ENCODE peak calls at places on chromosome 22, in ten cellular contexts. One of them, this sample, is unnamed.

GRCh38 chr22:28998681-28999080 is 63.0 kb downstream of the C22orf31 start:
- DNase-seq in brain microvascular endothelial cell: no peak
- DNase-seq in A673: no peak
- DNase-seq in AG09309: no peak
- DNase-seq in AG04450: no peak
- DNase-seq in GM23338: no peak
- DNase-seq in heart right ventricle: no peak
- DNase-seq in cardiac muscle cell: no peak
- DNase-seq in fibroblast of mammary gland: no peak
- DNase-seq in transverse colon: no peak
- DNase-seq in this sample: no peak

GRCh38 chr22:23431337-23432072 is 148.6 kb downstream of the IGLL1 start:
- DNase-seq in brain microvascular endothelial cell: peak
- DNase-seq in A673: peak
- DNase-seq in AG09309: no peak
- DNase-seq in AG04450: no peak
- DNase-seq in GM23338: no peak
- DNase-seq in heart right ventricle: no peak
- DNase-seq in cardiac muscle cell: peak
- DNase-seq in fibroblast of mammary gland: no peak
- DNase-seq in transverse colon: no peak
- DNase-seq in this sample: no peak

GRCh38 chr22:26336773-26337172 is 92.3 kb upstream of the ASPHD2 start:
- DNase-seq in brain microvascular endothelial cell: no peak
- DNase-seq in A673: no peak
- DNase-seq in AG09309: no peak
- DNase-seq in AG04450: no peak
- DNase-seq in GM23338: no peak
- DNase-seq in heart right ventricle: no peak
- DNase-seq in cardiac muscle cell: no peak
- DNase-seq in fibroblast of mammary gland: no peak
- DNase-seq in transverse colon: no peak
- DNase-seq in this sample: no peak

GRCh38 chr22:37412445-37413250 is 14.6 kb downstream of the ELFN2 start:
- DNase-seq in brain microvascular endothelial cell: no peak
- DNase-seq in A673: no peak
- DNase-seq in AG09309: no peak
- DNase-seq in AG04450: no peak
- DNase-seq in GM23338: no peak
- DNase-seq in heart right ventricle: no peak
- DNase-seq in cardiac muscle cell: no peak
- DNase-seq in fibroblast of mammary gland: no peak
- DNase-seq in transverse colon: no peak
- DNase-seq in this sample: no peak

GRCh38 chr22:22460060-22460459 is 48.5 kb downstream of the ZNF280B start:
- DNase-seq in brain microvascular endothelial cell: no peak
- DNase-seq in A673: no peak
- DNase-seq in AG09309: no peak
- DNase-seq in AG04450: no peak
- DNase-seq in GM23338: no peak
- DNase-seq in heart right ventricle: no peak
- DNase-seq in cardiac muscle cell: no peak
- DNase-seq in fibroblast of mammary gland: no peak
- DNase-seq in transverse colon: no peak
- DNase-seq in this sample: no peak

GRCh38 chr22:29994027-29994715 is 86.1 kb upstream of the HORMAD2 start:
- DNase-seq in brain microvascular endothelial cell: peak
- DNase-seq in A673: peak
- DNase-seq in AG09309: no peak
- DNase-seq in AG04450: no peak
- DNase-seq in GM23338: no peak
- DNase-seq in heart right ventricle: no peak
- DNase-seq in cardiac muscle cell: peak
- DNase-seq in fibroblast of mammary gland: peak
- DNase-seq in transverse colon: no peak
- DNase-seq in this sample: peak

GRCh38 chr22:42399315-42400271 is 32.6 kb downstream of the NFAM1 start:
- DNase-seq in brain microvascular endothelial cell: no peak
- DNase-seq in A673: peak
- DNase-seq in AG09309: no peak
- DNase-seq in AG04450: no peak
- DNase-seq in GM23338: peak
- DNase-seq in heart right ventricle: peak
- DNase-seq in cardiac muscle cell: peak
- DNase-seq in fibroblast of mammary gland: no peak
- DNase-seq in transverse colon: peak
- DNase-seq in this sample: no peak

GRCh38 chr22:26610072-26610958 is 7.5 kb downstream of the CRYBB1 start:
- DNase-seq in brain microvascular endothelial cell: peak
- DNase-seq in A673: peak
- DNase-seq in AG09309: peak
- DNase-seq in AG04450: peak
- DNase-seq in GM23338: no peak
- DNase-seq in heart right ventricle: peak
- DNase-seq in cardiac muscle cell: peak
- DNase-seq in fibroblast of mammary gland: peak
- DNase-seq in transverse colon: peak
- DNase-seq in this sample: peak

GRCh38 chr22:32864041-32864440 is 62.5 kb downstream of the TIMP3 start:
- DNase-seq in brain microvascular endothelial cell: no peak
- DNase-seq in A673: no peak
- DNase-seq in AG09309: no peak
- DNase-seq in AG04450: no peak
- DNase-seq in GM23338: no peak
- DNase-seq in heart right ventricle: no peak
- DNase-seq in cardiac muscle cell: no peak
- DNase-seq in fibroblast of mammary gland: no peak
- DNase-seq in transverse colon: no peak
- DNase-seq in this sample: no peak

GRCh38 chr22:44396727-44397722 is 84.3 kb upstream of the SHISAL1 start:
- DNase-seq in brain microvascular endothelial cell: no peak
- DNase-seq in A673: no peak
- DNase-seq in AG09309: no peak
- DNase-seq in AG04450: no peak
- DNase-seq in GM23338: no peak
- DNase-seq in heart right ventricle: peak
- DNase-seq in cardiac muscle cell: no peak
- DNase-seq in fibroblast of mammary gland: no peak
- DNase-seq in transverse colon: peak
- DNase-seq in this sample: no peak

GRCh38 chr22:44293034-44293433 is 19.7 kb downstream of the SHISAL1 start:
- DNase-seq in brain microvascular endothelial cell: no peak
- DNase-seq in A673: no peak
- DNase-seq in AG09309: no peak
- DNase-seq in AG04450: no peak
- DNase-seq in GM23338: no peak
- DNase-seq in heart right ventricle: no peak
- DNase-seq in cardiac muscle cell: no peak
- DNase-seq in fibroblast of mammary gland: no peak
- DNase-seq in transverse colon: no peak
- DNase-seq in this sample: no peak

GRCh38 chr22:19822301-19823117 is 32.2 kb downstream of the GNB1L start:
- DNase-seq in brain microvascular endothelial cell: no peak
- DNase-seq in A673: no peak
- DNase-seq in AG09309: no peak
- DNase-seq in AG04450: no peak
- DNase-seq in GM23338: no peak
- DNase-seq in heart right ventricle: no peak
- DNase-seq in cardiac muscle cell: no peak
- DNase-seq in fibroblast of mammary gland: no peak
- DNase-seq in transverse colon: peak
- DNase-seq in this sample: no peak

GRCh38 chr22:40347300-40347699 is 1.0 kb downstream of the ADSL start:
- DNase-seq in brain microvascular endothelial cell: no peak
- DNase-seq in A673: no peak
- DNase-seq in AG09309: no peak
- DNase-seq in AG04450: no peak
- DNase-seq in GM23338: no peak
- DNase-seq in heart right ventricle: no peak
- DNase-seq in cardiac muscle cell: no peak
- DNase-seq in fibroblast of mammary gland: no peak
- DNase-seq in transverse colon: no peak
- DNase-seq in this sample: no peak

GRCh38 chr22:20085651-20086050 is 5.6 kb downstream of the DGCR8 start:
- DNase-seq in brain microvascular endothelial cell: no peak
- DNase-seq in A673: no peak
- DNase-seq in AG09309: no peak
- DNase-seq in AG04450: no peak
- DNase-seq in GM23338: no peak
- DNase-seq in heart right ventricle: no peak
- DNase-seq in cardiac muscle cell: no peak
- DNase-seq in fibroblast of mammary gland: no peak
- DNase-seq in transverse colon: no peak
- DNase-seq in this sample: no peak

GRCh38 chr22:22955866-22956535 is 68.4 kb downstream of the IGLL5 start:
- DNase-seq in brain microvascular endothelial cell: peak
- DNase-seq in A673: peak
- DNase-seq in AG09309: peak
- DNase-seq in AG04450: peak
- DNase-seq in GM23338: peak
- DNase-seq in heart right ventricle: no peak
- DNase-seq in cardiac muscle cell: peak
- DNase-seq in fibroblast of mammary gland: peak
- DNase-seq in transverse colon: peak
- DNase-seq in this sample: peak

DNA sequence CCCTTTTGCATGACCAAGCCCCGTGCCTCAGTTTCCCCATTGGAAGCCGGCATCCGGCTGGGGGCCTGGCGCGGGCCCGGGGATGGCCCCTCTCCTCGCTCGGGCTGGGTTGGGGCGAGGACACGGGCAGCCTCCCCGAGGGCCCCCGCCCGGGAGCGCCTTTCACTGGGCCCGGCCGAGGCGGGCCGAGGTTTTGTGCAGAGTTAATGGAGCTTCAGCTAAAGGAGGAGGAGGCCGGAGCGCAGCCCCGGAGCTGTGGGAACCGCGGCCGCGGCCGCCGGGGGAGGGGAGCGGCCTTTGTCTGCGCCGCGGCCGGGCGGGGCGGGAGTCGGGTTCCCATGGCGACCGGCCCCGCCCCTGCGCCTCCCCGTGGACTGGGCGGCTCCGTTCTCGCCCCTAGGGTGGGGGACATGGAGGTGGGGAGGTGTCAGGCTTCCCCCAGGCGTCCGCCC is 1.4 kb upstream of the MAPK11 start:
- DNase-seq in brain microvascular endothelial cell: no peak
- DNase-seq in A673: peak
- DNase-seq in AG09309: no peak
- DNase-seq in AG04450: no peak
- DNase-seq in GM23338: peak
- DNase-seq in heart right ventricle: peak
- DNase-seq in cardiac muscle cell: peak
- DNase-seq in fibroblast of mammary gland: peak
- DNase-seq in transverse colon: peak
- DNase-seq in this sample: no peak
- H3K4me3 ChIP-seq in brain microvascular endothelial cell: peak
- H3K4me3 ChIP-seq in A673: peak
- H3K4me3 ChIP-seq in AG09309: peak
- H3K4me3 ChIP-seq in AG04450: peak
- H3K4me3 ChIP-seq in GM23338: peak
- H3K4me3 ChIP-seq in heart right ventricle: peak
- H3K4me3 ChIP-seq in cardiac muscle cell: peak
- H3K4me3 ChIP-seq in fibroblast of mammary gland: peak
- H3K4me3 ChIP-seq in transverse colon: peak
- H3K4me3 ChIP-seq in this sample: peak

GRCh38 chr22:24503137-24503850 is 8.2 kb downstream of the UPB1 start:
- DNase-seq in brain microvascular endothelial cell: peak
- DNase-seq in A673: peak
- DNase-seq in AG09309: no peak
- DNase-seq in AG04450: no peak
- DNase-seq in GM23338: peak
- DNase-seq in heart right ventricle: peak
- DNase-seq in cardiac muscle cell: peak
- DNase-seq in fibroblast of mammary gland: peak
- DNase-seq in transverse colon: peak
- DNase-seq in this sample: no peak
- TF ChIP-seq CTCF in brain microvascular endothelial cell: peak
- TF ChIP-seq CTCF in A673: peak
- TF ChIP-seq CTCF in AG09309: peak
- TF ChIP-seq CTCF in AG04450: peak
- TF ChIP-seq CTCF in GM23338: peak
- TF ChIP-seq CTCF in heart right ventricle: peak
- TF ChIP-seq CTCF in cardiac muscle cell: peak
- TF ChIP-seq CTCF in fibroblast of mammary gland: peak
- TF ChIP-seq CTCF in transverse colon: peak
- TF ChIP-seq CTCF in this sample: peak

DNA sequence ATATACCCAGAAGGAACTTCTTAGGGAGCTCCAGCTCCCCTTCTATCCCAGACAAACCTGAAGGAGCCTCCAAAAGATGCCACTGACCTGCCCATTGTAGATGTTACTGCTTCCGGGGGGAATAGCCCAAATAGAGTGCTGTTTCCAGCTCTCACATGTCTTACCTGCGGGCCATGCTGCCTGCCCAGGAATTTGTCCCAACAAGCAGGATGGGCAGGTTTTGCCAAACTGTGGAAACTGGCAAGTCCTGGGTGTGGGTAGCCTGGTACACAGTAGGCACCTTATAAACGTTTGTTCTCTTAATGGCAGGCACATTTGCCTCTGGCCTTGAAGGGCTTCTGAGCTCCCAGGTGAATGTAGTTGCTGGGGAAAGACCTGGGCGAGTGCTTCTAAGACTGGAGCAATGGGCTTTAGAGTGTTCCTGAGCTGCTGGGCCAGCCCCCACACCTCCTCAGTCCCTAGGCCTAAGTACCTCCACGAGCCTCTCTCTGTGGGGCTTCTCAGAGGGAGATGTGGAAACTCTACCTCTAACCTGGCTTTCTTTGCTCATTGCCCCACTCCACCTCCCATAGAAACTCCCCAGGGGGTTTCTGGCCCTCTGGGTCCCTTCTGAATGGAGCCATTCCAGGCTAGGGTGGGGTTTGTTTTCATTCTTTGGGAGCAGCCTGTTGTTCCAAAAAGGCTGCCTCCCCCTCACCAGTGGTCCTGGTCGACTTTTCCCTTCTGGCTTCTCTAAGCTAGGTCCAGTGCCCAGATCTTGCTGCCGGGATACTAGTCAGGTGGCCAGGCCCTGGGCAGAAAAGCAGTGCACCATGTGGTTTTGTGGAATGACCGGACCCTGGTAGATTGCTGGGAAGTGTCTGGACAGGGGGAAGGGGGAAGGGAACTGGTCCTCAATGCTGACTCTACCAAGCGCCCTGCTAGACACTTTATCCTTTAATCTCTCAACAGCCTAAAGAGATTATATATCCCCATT is 37.2 kb downstream of the LIMK2 start:
- DNase-seq in brain microvascular endothelial cell: no peak
- DNase-seq in A673: no peak
- DNase-seq in AG09309: no peak
- DNase-seq in AG04450: no peak
- DNase-seq in GM23338: no peak
- DNase-seq in heart right ventricle: no peak
- DNase-seq in cardiac muscle cell: peak
- DNase-seq in fibroblast of mammary gland: no peak
- DNase-seq in transverse colon: no peak
- DNase-seq in this sample: no peak
- H3K4me3 ChIP-seq in brain microvascular endothelial cell: peak
- H3K4me3 ChIP-seq in A673: no peak
- H3K4me3 ChIP-seq in AG09309: peak
- H3K4me3 ChIP-seq in AG04450: peak
- H3K4me3 ChIP-seq in GM23338: no peak
- H3K4me3 ChIP-seq in heart right ventricle: peak
- H3K4me3 ChIP-seq in cardiac muscle cell: peak
- H3K4me3 ChIP-seq in fibroblast of mammary gland: peak
- H3K4me3 ChIP-seq in transverse colon: no peak
- H3K4me3 ChIP-seq in this sample: peak

GRCh38 chr22:17888855-17889254 is 114.6 kb upstream of the BID start:
- DNase-seq in brain microvascular endothelial cell: peak
- DNase-seq in A673: no peak
- DNase-seq in AG09309: no peak
- DNase-seq in AG04450: no peak
- DNase-seq in GM23338: peak
- DNase-seq in heart right ventricle: no peak
- DNase-seq in cardiac muscle cell: peak
- DNase-seq in fibroblast of mammary gland: no peak
- DNase-seq in transverse colon: no peak
- DNase-seq in this sample: no peak
- TF ChIP-seq CTCF in brain microvascular endothelial cell: peak
- TF ChIP-seq CTCF in A673: peak
- TF ChIP-seq CTCF in AG09309: peak
- TF ChIP-seq CTCF in AG04450: peak
- TF ChIP-seq CTCF in GM23338: peak
- TF ChIP-seq CTCF in heart right ventricle: peak
- TF ChIP-seq CTCF in cardiac muscle cell: peak
- TF ChIP-seq CTCF in fibroblast of mammary gland: peak
- TF ChIP-seq CTCF in transverse colon: no peak
- TF ChIP-seq CTCF in this sample: peak